ENCODE peak calls at places on chromosomes 1 and 21, in four cellular contexts. One of them, this sample, is unnamed. For H3K9me3, the result is how much of the 10 kb centered on the place peaks cover.

GRCh38 chr1:87179076-87179475 is 149.6 kb upstream of the LMO4 start:
- DNase-seq in spleen: no peak
- DNase-seq in aorta: no peak
- DNase-seq in IMR-90: no peak
- DNase-seq in this sample: no peak

GRCh38 chr1:239811211-239811902 is 280.3 kb upstream of the FMN2 start:
- DNase-seq in spleen: no peak
- DNase-seq in aorta: no peak
- DNase-seq in IMR-90: no peak
- DNase-seq in this sample: no peak

GRCh38 chr1:241702436-241702835 is 50.4 kb downstream of the WDR64 start:
- DNase-seq in aorta: no peak
- DNase-seq in IMR-90: peak
- DNase-seq in spleen: no peak
- DNase-seq in this sample: no peak

GRCh38 chr1:112706505-112707216 is at the start of gene RHOC:
- DNase-seq in aorta: peak
- DNase-seq in spleen: peak
- DNase-seq in IMR-90: peak
- DNase-seq in this sample: peak

GRCh38 chr1:231807498-231807897 is 180.9 kb downstream of the DISC1 start:
- DNase-seq in spleen: no peak
- DNase-seq in IMR-90: no peak
- DNase-seq in aorta: no peak
- DNase-seq in this sample: no peak

GRCh38 chr21:36132691-36133090 is 2.2 kb upstream of the CBR3 start:
- DNase-seq in spleen: no peak
- DNase-seq in IMR-90: no peak
- DNase-seq in aorta: peak
- DNase-seq in this sample: no peak

GRCh38 chr21:15421947-15422346 is 307.8 kb upstream of the USP25 start:
- DNase-seq in aorta: no peak
- DNase-seq in IMR-90: no peak
- DNase-seq in spleen: no peak
- DNase-seq in this sample: no peak

GRCh38 chr1:212689758-212690540 is 9.7 kb downstream of the BATF3 start:
- DNase-seq in aorta: no peak
- DNase-seq in spleen: no peak
- DNase-seq in IMR-90: no peak
- DNase-seq in this sample: no peak

GRCh38 chr21:14383596-14384210 is 757 bp upstream of the HSPA13 start:
- DNase-seq in aorta: no peak
- DNase-seq in spleen: no peak
- DNase-seq in IMR-90: peak
- DNase-seq in this sample: no peak

GRCh38 chr1:111559736-111560279 is 56.4 kb upstream of the ADORA3 start:
- DNase-seq in aorta: no peak
- DNase-seq in spleen: no peak
- DNase-seq in IMR-90: peak
- DNase-seq in this sample: no peak

GRCh38 chr1:223535261-223535778 is 130.2 kb downstream of the CAPN8 start:
- DNase-seq in spleen: no peak
- DNase-seq in IMR-90: no peak
- DNase-seq in aorta: no peak
- DNase-seq in this sample: no peak

GRCh38 chr1:160374701-160375443 is 8.0 kb downstream of the NHLH1 start:
- DNase-seq in spleen: no peak
- DNase-seq in aorta: no peak
- DNase-seq in IMR-90: no peak
- DNase-seq in this sample: no peak

GRCh38 chr1:8441466-8441865 is 123.6 kb downstream of the SLC45A1 start:
- DNase-seq in spleen: no peak
- DNase-seq in aorta: no peak
- DNase-seq in IMR-90: peak
- DNase-seq in this sample: no peak

GRCh38 chr1:50779811-50780210 is 180.3 kb downstream of the FAF1 start:
- DNase-seq in spleen: no peak
- DNase-seq in IMR-90: no peak
- DNase-seq in aorta: no peak
- DNase-seq in this sample: no peak

GRCh38 chr1:41976671-41977070 is 57.9 kb upstream of the HIVEP3 start:
- DNase-seq in IMR-90: no peak
- DNase-seq in spleen: no peak
- DNase-seq in aorta: no peak
- DNase-seq in this sample: no peak

GRCh38 chr1:62131093-62131725 is 63.4 kb upstream of the L1TD1 start:
- DNase-seq in spleen: no peak
- DNase-seq in IMR-90: peak
- DNase-seq in aorta: no peak
- DNase-seq in this sample: no peak

GRCh38 chr1:243738020-243738419 is 112.0 kb downstream of the AKT3 start:
- DNase-seq in aorta: no peak
- DNase-seq in spleen: no peak
- DNase-seq in IMR-90: no peak
- DNase-seq in this sample: no peak

GRCh38 chr21:41750532-41751151 is 16.2 kb downstream of the RIPK4 start:
- DNase-seq in spleen: peak
- DNase-seq in IMR-90: no peak
- DNase-seq in aorta: peak
- DNase-seq in this sample: no peak

GRCh38 chr1:203271962-203272632 is 33.2 kb upstream of the BTG2 start:
- DNase-seq in spleen: peak
- DNase-seq in IMR-90: no peak
- DNase-seq in aorta: no peak
- DNase-seq in this sample: no peak

GRCh38 chr1:146022403-146023127 is 1.0 kb upstream of the HJV start:
- DNase-seq in IMR-90: no peak
- DNase-seq in spleen: no peak
- DNase-seq in aorta: no peak
- DNase-seq in this sample: no peak

GRCh38 chr1:205950826-205951549 is 7.7 kb upstream of the SLC26A9 start:
- DNase-seq in IMR-90: peak
- DNase-seq in aorta: peak
- DNase-seq in spleen: no peak
- DNase-seq in this sample: no peak

GRCh38 chr1:160858127-160858909 is 4.4 kb downstream of the CD244 start:
- DNase-seq in spleen: no peak
- DNase-seq in aorta: peak
- DNase-seq in IMR-90: no peak
- DNase-seq in this sample: no peak

GRCh38 chr1:156551066-156551643 is 21.2 kb downstream of the IQGAP3 start:
- DNase-seq in aorta: no peak
- DNase-seq in spleen: no peak
- DNase-seq in IMR-90: no peak
- DNase-seq in this sample: no peak

GRCh38 chr1:118479351-118479750 is 294.3 kb upstream of the SPAG17 start:
- DNase-seq in aorta: no peak
- DNase-seq in spleen: no peak
- DNase-seq in IMR-90: no peak
- DNase-seq in this sample: no peak

GRCh38 chr1:223129229-223129851 is 13.7 kb downstream of the TLR5 start:
- DNase-seq in aorta: peak
- DNase-seq in IMR-90: peak
- DNase-seq in spleen: peak
- DNase-seq in this sample: peak

GRCh38 chr1:160419838-160420169 is 19.4 kb downstream of the VANGL2 start:
- DNase-seq in IMR-90: no peak
- DNase-seq in spleen: no peak
- DNase-seq in aorta: no peak
- DNase-seq in this sample: no peak

GRCh38 chr1:172951728-172952365 is 98.9 kb downstream of the TNFSF18 start:
- DNase-seq in IMR-90: peak
- DNase-seq in spleen: no peak
- DNase-seq in aorta: no peak
- DNase-seq in this sample: no peak

GRCh38 chr1:227632325-227632724 is 69.0 kb downstream of the ZNF678 start:
- DNase-seq in spleen: no peak
- DNase-seq in aorta: no peak
- DNase-seq in IMR-90: no peak
- DNase-seq in this sample: no peak

DNA sequence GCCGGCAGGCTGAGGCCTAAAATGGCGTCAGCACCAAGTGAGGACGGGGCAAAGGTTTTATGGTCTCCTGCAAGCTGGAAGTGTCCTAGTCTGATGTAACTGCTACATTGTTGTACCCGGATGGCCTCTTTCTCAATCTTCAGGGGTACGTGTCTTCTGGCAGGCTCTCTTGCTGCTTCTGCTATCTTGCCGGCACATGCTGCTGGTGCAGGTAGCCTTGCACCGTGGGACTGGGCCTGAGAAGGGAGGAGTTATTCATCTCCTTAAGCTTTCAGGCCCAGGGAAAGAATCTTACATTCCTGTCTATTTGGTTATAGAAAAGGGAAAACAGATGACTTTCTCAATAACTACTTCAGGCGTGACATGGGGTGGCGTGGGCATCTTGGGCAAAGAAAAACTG is 72.2 kb downstream of the ZNF678 start:
- DNase-seq in spleen: no peak
- DNase-seq in aorta: no peak
- DNase-seq in IMR-90: no peak
- DNase-seq in this sample: no peak
- H3K9me3 ChIP-seq in spleen: half or more
- H3K9me3 ChIP-seq in aorta: under half
- H3K9me3 ChIP-seq in IMR-90: half or more
- H3K9me3 ChIP-seq in this sample: under half

GRCh38 chr21:44625756-44626155 is 1.1 kb upstream of the KRTAP10-9 start:
- DNase-seq in aorta: no peak
- DNase-seq in spleen: no peak
- DNase-seq in IMR-90: no peak
- DNase-seq in this sample: no peak
- H3K9me3 ChIP-seq in aorta: under half
- H3K9me3 ChIP-seq in spleen: under half
- H3K9me3 ChIP-seq in IMR-90: under half
- H3K9me3 ChIP-seq in this sample: under half

DNA sequence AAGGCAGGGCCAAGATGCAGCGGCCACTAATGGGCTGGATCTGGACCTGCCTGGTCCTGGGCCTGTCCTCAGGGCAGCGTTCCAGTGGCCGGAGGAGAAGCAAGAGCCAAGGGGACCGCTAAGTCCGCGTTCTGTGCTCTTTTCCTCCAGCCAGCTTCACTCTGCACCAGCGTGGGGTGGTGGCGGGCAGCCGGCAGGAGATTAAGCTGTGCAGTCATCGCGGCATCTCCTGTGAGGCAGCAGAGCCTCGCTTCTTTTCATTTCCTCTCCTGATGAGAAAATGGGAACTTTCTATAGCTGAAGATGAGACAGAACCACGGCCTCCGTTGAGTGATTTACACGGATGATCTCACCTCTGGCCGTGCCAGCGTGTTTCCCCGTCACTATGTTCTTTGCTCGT is 43.4 kb downstream of the AJAP1 start:
- DNase-seq in spleen: no peak
- DNase-seq in IMR-90: no peak
- DNase-seq in aorta: no peak
- DNase-seq in this sample: no peak
- H3K9me3 ChIP-seq in spleen: under half
- H3K9me3 ChIP-seq in IMR-90: half or more
- H3K9me3 ChIP-seq in aorta: under half
- H3K9me3 ChIP-seq in this sample: under half

GRCh38 chr1:168266644-168267186 is 14.0 kb upstream of the TBX19 start:
- DNase-seq in aorta: no peak
- DNase-seq in IMR-90: no peak
- DNase-seq in spleen: peak
- DNase-seq in this sample: no peak

GRCh38 chr1:168273575-168273974 is 7.1 kb upstream of the TBX19 start:
- DNase-seq in aorta: no peak
- DNase-seq in spleen: no peak
- DNase-seq in IMR-90: no peak
- DNase-seq in this sample: no peak

DNA sequence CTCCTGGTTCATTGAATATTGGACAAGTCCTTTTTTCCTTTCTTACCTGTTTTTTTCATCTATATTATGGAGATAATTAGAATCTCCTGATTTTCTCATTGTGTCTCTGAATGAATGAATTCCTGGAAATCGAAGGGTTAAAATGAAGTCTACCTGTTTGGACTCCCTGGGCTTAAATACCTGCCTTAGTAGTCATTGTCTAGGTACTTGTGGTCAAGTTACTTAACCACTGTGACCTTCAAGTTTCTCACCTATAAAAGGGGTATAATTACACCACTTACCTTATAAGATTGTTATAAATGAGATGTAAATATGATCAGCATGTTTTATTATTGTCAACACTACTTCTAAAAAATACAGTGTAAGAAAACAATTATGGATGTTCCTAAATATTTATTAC is 9.0 kb upstream of the TBX19 start:
- DNase-seq in aorta: no peak
- DNase-seq in IMR-90: no peak
- DNase-seq in spleen: no peak
- DNase-seq in this sample: no peak
- H3K9me3 ChIP-seq in aorta: under half
- H3K9me3 ChIP-seq in IMR-90: under half
- H3K9me3 ChIP-seq in spleen: under half
- H3K9me3 ChIP-seq in this sample: under half

DNA sequence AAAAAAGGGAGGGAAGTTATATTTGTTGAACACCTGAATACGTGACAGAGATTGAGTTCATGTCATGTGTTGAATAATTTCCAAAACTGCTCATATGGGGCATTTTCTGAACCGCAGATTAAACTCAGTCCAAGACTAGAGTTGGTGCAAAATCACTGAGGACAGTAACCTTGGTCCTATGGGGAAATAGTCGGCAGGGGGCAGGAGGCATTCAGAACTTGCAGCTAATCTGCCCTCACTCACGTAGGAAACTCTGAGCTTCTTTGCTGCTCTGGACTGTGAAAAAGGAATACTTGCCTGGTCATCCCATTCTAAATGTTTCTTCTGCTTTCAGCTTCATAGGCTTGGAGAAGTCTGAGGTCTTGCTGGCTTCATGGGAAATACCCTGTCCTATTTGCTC is 228.3 kb upstream of the ZP4 start:
- DNase-seq in IMR-90: no peak
- DNase-seq in spleen: no peak
- DNase-seq in aorta: no peak
- DNase-seq in this sample: no peak
- H3K9me3 ChIP-seq in IMR-90: under half
- H3K9me3 ChIP-seq in spleen: under half
- H3K9me3 ChIP-seq in aorta: under half
- H3K9me3 ChIP-seq in this sample: under half

DNA sequence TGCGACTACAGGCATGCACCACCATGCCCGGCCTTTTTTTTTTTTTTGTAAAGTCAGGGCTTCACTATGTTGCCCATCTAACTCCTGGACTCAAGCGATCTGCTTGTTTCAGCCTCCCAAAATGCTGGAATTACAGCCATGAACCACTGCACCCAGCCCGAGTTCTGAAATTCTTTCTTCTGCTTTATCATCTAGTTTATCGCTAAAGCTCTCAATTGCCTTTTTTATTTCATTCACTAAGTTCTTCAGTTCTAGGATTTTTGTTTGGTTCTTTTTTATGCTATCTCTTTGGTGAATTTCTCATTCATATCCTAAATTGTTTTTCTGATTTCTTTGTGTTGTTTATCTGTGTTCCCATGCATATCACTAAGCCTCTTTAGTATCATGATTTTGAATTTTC is 27.0 kb downstream of the KIAA0319L start:
- DNase-seq in spleen: no peak
- DNase-seq in aorta: no peak
- DNase-seq in IMR-90: no peak
- DNase-seq in this sample: no peak
- H3K9me3 ChIP-seq in spleen: under half
- H3K9me3 ChIP-seq in aorta: under half
- H3K9me3 ChIP-seq in IMR-90: under half
- H3K9me3 ChIP-seq in this sample: under half

This sample was measured in T-helper 17 cell.